ENCODE peak calls at places on chromosomes 3 and 15, in six cellular contexts. One of them, this sample, is unnamed.

GRCh38 chr15:94236638-94237037 is 5.3 kb downstream of the MCTP2 start:
- DNase-seq in activated T-helper 1 cell treated with anti-CD3 and anti-CD28 coated beads, Interleukin-2, amount 50 U/mL, for 16 hours: no peak
- DNase-seq in hypothalamus: no peak
- DNase-seq in activated CD4-positive, alpha-beta T cell treated with anti-CD3 and anti-CD28 coated beads for 24 hours: no peak
- DNase-seq in cerebellum: no peak
- DNase-seq in upper lobe of right lung: no peak
- DNase-seq in this sample: no peak

GRCh38 chr15:41568350-41569017 is 9.5 kb downstream of the TYRO3 start:
- DNase-seq in activated T-helper 1 cell treated with anti-CD3 and anti-CD28 coated beads, Interleukin-2, amount 50 U/mL, for 16 hours: no peak
- DNase-seq in hypothalamus: peak
- DNase-seq in activated CD4-positive, alpha-beta T cell treated with anti-CD3 and anti-CD28 coated beads for 24 hours: no peak
- DNase-seq in cerebellum: no peak
- DNase-seq in upper lobe of right lung: no peak
- DNase-seq in this sample: no peak

GRCh38 chr15:48462688-48463087 is 131.5 kb downstream of the DUT start:
- DNase-seq in activated T-helper 1 cell treated with anti-CD3 and anti-CD28 coated beads, Interleukin-2, amount 50 U/mL, for 16 hours: no peak
- DNase-seq in hypothalamus: no peak
- DNase-seq in activated CD4-positive, alpha-beta T cell treated with anti-CD3 and anti-CD28 coated beads for 24 hours: no peak
- DNase-seq in cerebellum: no peak
- DNase-seq in upper lobe of right lung: no peak
- DNase-seq in this sample: no peak

GRCh38 chr3:29057326-29057725 is 223.5 kb upstream of the RBMS3 start:
- DNase-seq in activated T-helper 1 cell treated with anti-CD3 and anti-CD28 coated beads, Interleukin-2, amount 50 U/mL, for 16 hours: no peak
- DNase-seq in hypothalamus: no peak
- DNase-seq in activated CD4-positive, alpha-beta T cell treated with anti-CD3 and anti-CD28 coated beads for 24 hours: no peak
- DNase-seq in cerebellum: no peak
- DNase-seq in upper lobe of right lung: no peak
- DNase-seq in this sample: no peak

GRCh38 chr15:100572362-100572983 is 29.5 kb downstream of the LINS1 start:
- DNase-seq in activated T-helper 1 cell treated with anti-CD3 and anti-CD28 coated beads, Interleukin-2, amount 50 U/mL, for 16 hours: no peak
- DNase-seq in hypothalamus: no peak
- DNase-seq in activated CD4-positive, alpha-beta T cell treated with anti-CD3 and anti-CD28 coated beads for 24 hours: no peak
- DNase-seq in cerebellum: peak
- DNase-seq in upper lobe of right lung: no peak
- DNase-seq in this sample: no peak

GRCh38 chr15:89539027-89539426 is 36.2 kb upstream of the TICRR start:
- DNase-seq in activated T-helper 1 cell treated with anti-CD3 and anti-CD28 coated beads, Interleukin-2, amount 50 U/mL, for 16 hours: no peak
- DNase-seq in hypothalamus: no peak
- DNase-seq in activated CD4-positive, alpha-beta T cell treated with anti-CD3 and anti-CD28 coated beads for 24 hours: no peak
- DNase-seq in cerebellum: no peak
- DNase-seq in upper lobe of right lung: no peak
- DNase-seq in this sample: no peak

GRCh38 chr3:73029321-73029796 is 32.1 kb upstream of the EBLN2 start:
- DNase-seq in activated T-helper 1 cell treated with anti-CD3 and anti-CD28 coated beads, Interleukin-2, amount 50 U/mL, for 16 hours: no peak
- DNase-seq in hypothalamus: no peak
- DNase-seq in activated CD4-positive, alpha-beta T cell treated with anti-CD3 and anti-CD28 coated beads for 24 hours: no peak
- DNase-seq in cerebellum: no peak
- DNase-seq in upper lobe of right lung: no peak
- DNase-seq in this sample: no peak

GRCh38 chr15:92306662-92307061 is 87.0 kb upstream of the ST8SIA2 start:
- DNase-seq in activated T-helper 1 cell treated with anti-CD3 and anti-CD28 coated beads, Interleukin-2, amount 50 U/mL, for 16 hours: no peak
- DNase-seq in hypothalamus: no peak
- DNase-seq in activated CD4-positive, alpha-beta T cell treated with anti-CD3 and anti-CD28 coated beads for 24 hours: no peak
- DNase-seq in cerebellum: no peak
- DNase-seq in upper lobe of right lung: no peak
- DNase-seq in this sample: no peak

GRCh38 chr3:15309662-15310335 is 22.6 kb downstream of the SH3BP5 start:
- DNase-seq in activated T-helper 1 cell treated with anti-CD3 and anti-CD28 coated beads, Interleukin-2, amount 50 U/mL, for 16 hours: no peak
- DNase-seq in hypothalamus: peak
- DNase-seq in activated CD4-positive, alpha-beta T cell treated with anti-CD3 and anti-CD28 coated beads for 24 hours: no peak
- DNase-seq in cerebellum: no peak
- DNase-seq in upper lobe of right lung: no peak
- DNase-seq in this sample: no peak

GRCh38 chr3:43341788-43342187 is 55.4 kb downstream of the SNRK start:
- DNase-seq in activated T-helper 1 cell treated with anti-CD3 and anti-CD28 coated beads, Interleukin-2, amount 50 U/mL, for 16 hours: no peak
- DNase-seq in hypothalamus: no peak
- DNase-seq in activated CD4-positive, alpha-beta T cell treated with anti-CD3 and anti-CD28 coated beads for 24 hours: no peak
- DNase-seq in cerebellum: no peak
- DNase-seq in upper lobe of right lung: no peak
- DNase-seq in this sample: no peak

GRCh38 chr3:131036986-131037385 is 10.3 kb downstream of the NEK11 start:
- DNase-seq in activated T-helper 1 cell treated with anti-CD3 and anti-CD28 coated beads, Interleukin-2, amount 50 U/mL, for 16 hours: no peak
- DNase-seq in hypothalamus: no peak
- DNase-seq in activated CD4-positive, alpha-beta T cell treated with anti-CD3 and anti-CD28 coated beads for 24 hours: no peak
- DNase-seq in cerebellum: no peak
- DNase-seq in upper lobe of right lung: no peak
- DNase-seq in this sample: no peak

GRCh38 chr15:66925721-66926120 is 139.7 kb upstream of the SMAD3 start:
- DNase-seq in activated T-helper 1 cell treated with anti-CD3 and anti-CD28 coated beads, Interleukin-2, amount 50 U/mL, for 16 hours: no peak
- DNase-seq in hypothalamus: no peak
- DNase-seq in activated CD4-positive, alpha-beta T cell treated with anti-CD3 and anti-CD28 coated beads for 24 hours: no peak
- DNase-seq in cerebellum: no peak
- DNase-seq in upper lobe of right lung: no peak
- DNase-seq in this sample: no peak

GRCh38 chr3:41893977-41894376 is 67.9 kb downstream of the ULK4 start:
- DNase-seq in activated T-helper 1 cell treated with anti-CD3 and anti-CD28 coated beads, Interleukin-2, amount 50 U/mL, for 16 hours: no peak
- DNase-seq in hypothalamus: no peak
- DNase-seq in activated CD4-positive, alpha-beta T cell treated with anti-CD3 and anti-CD28 coated beads for 24 hours: no peak
- DNase-seq in cerebellum: peak
- DNase-seq in upper lobe of right lung: no peak
- DNase-seq in this sample: no peak

GRCh38 chr15:80404057-80404718 is at the start of gene ARNT2:
- DNase-seq in activated T-helper 1 cell treated with anti-CD3 and anti-CD28 coated beads, Interleukin-2, amount 50 U/mL, for 16 hours: no peak
- DNase-seq in hypothalamus: peak
- DNase-seq in activated CD4-positive, alpha-beta T cell treated with anti-CD3 and anti-CD28 coated beads for 24 hours: no peak
- DNase-seq in cerebellum: peak
- DNase-seq in upper lobe of right lung: peak
- DNase-seq in this sample: peak

GRCh38 chr3:59313365-59313764 is 263.5 kb upstream of the CFAP20DC start:
- DNase-seq in activated T-helper 1 cell treated with anti-CD3 and anti-CD28 coated beads, Interleukin-2, amount 50 U/mL, for 16 hours: no peak
- DNase-seq in hypothalamus: no peak
- DNase-seq in activated CD4-positive, alpha-beta T cell treated with anti-CD3 and anti-CD28 coated beads for 24 hours: peak
- DNase-seq in cerebellum: no peak
- DNase-seq in upper lobe of right lung: peak
- DNase-seq in this sample: peak

GRCh38 chr3:8996681-8997121 is 33.4 kb upstream of the RAD18 start:
- DNase-seq in activated T-helper 1 cell treated with anti-CD3 and anti-CD28 coated beads, Interleukin-2, amount 50 U/mL, for 16 hours: no peak
- DNase-seq in hypothalamus: peak
- DNase-seq in activated CD4-positive, alpha-beta T cell treated with anti-CD3 and anti-CD28 coated beads for 24 hours: no peak
- DNase-seq in cerebellum: peak
- DNase-seq in upper lobe of right lung: no peak
- DNase-seq in this sample: no peak

GRCh38 chr3:153313307-153313945 is 151.4 kb downstream of the RAP2B start:
- DNase-seq in activated T-helper 1 cell treated with anti-CD3 and anti-CD28 coated beads, Interleukin-2, amount 50 U/mL, for 16 hours: no peak
- DNase-seq in hypothalamus: no peak
- DNase-seq in activated CD4-positive, alpha-beta T cell treated with anti-CD3 and anti-CD28 coated beads for 24 hours: no peak
- DNase-seq in cerebellum: no peak
- DNase-seq in upper lobe of right lung: no peak
- DNase-seq in this sample: no peak

GRCh38 chr15:48190932-48191573 is 412 bp upstream of the CTXN2 start:
- DNase-seq in activated T-helper 1 cell treated with anti-CD3 and anti-CD28 coated beads, Interleukin-2, amount 50 U/mL, for 16 hours: no peak
- DNase-seq in hypothalamus: peak
- DNase-seq in activated CD4-positive, alpha-beta T cell treated with anti-CD3 and anti-CD28 coated beads for 24 hours: peak
- DNase-seq in cerebellum: peak
- DNase-seq in upper lobe of right lung: peak
- DNase-seq in this sample: no peak

GRCh38 chr15:43872416-43873020 is 45.7 kb downstream of the WDR76 start:
- DNase-seq in activated T-helper 1 cell treated with anti-CD3 and anti-CD28 coated beads, Interleukin-2, amount 50 U/mL, for 16 hours: no peak
- DNase-seq in hypothalamus: peak
- DNase-seq in activated CD4-positive, alpha-beta T cell treated with anti-CD3 and anti-CD28 coated beads for 24 hours: no peak
- DNase-seq in cerebellum: peak
- DNase-seq in upper lobe of right lung: no peak
- DNase-seq in this sample: no peak

GRCh38 chr3:67605377-67605776 is 49.0 kb downstream of the SUCLG2 start:
- DNase-seq in activated T-helper 1 cell treated with anti-CD3 and anti-CD28 coated beads, Interleukin-2, amount 50 U/mL, for 16 hours: no peak
- DNase-seq in hypothalamus: no peak
- DNase-seq in activated CD4-positive, alpha-beta T cell treated with anti-CD3 and anti-CD28 coated beads for 24 hours: no peak
- DNase-seq in cerebellum: no peak
- DNase-seq in upper lobe of right lung: no peak
- DNase-seq in this sample: no peak

GRCh38 chr3:34351857-34352545 is 553.6 kb downstream of the PDCD6IP start:
- DNase-seq in activated T-helper 1 cell treated with anti-CD3 and anti-CD28 coated beads, Interleukin-2, amount 50 U/mL, for 16 hours: no peak
- DNase-seq in hypothalamus: no peak
- DNase-seq in activated CD4-positive, alpha-beta T cell treated with anti-CD3 and anti-CD28 coated beads for 24 hours: no peak
- DNase-seq in cerebellum: no peak
- DNase-seq in upper lobe of right lung: no peak
- DNase-seq in this sample: no peak

GRCh38 chr3:104460477-104461406 is 906.0 kb upstream of the ALCAM start:
- DNase-seq in activated T-helper 1 cell treated with anti-CD3 and anti-CD28 coated beads, Interleukin-2, amount 50 U/mL, for 16 hours: no peak
- DNase-seq in hypothalamus: no peak
- DNase-seq in activated CD4-positive, alpha-beta T cell treated with anti-CD3 and anti-CD28 coated beads for 24 hours: no peak
- DNase-seq in cerebellum: no peak
- DNase-seq in upper lobe of right lung: no peak
- DNase-seq in this sample: no peak

GRCh38 chr3:40191850-40192448 is 117.6 kb upstream of the EIF1B start:
- DNase-seq in activated T-helper 1 cell treated with anti-CD3 and anti-CD28 coated beads, Interleukin-2, amount 50 U/mL, for 16 hours: peak
- DNase-seq in hypothalamus: peak
- DNase-seq in activated CD4-positive, alpha-beta T cell treated with anti-CD3 and anti-CD28 coated beads for 24 hours: peak
- DNase-seq in cerebellum: peak
- DNase-seq in upper lobe of right lung: no peak
- DNase-seq in this sample: no peak

GRCh38 chr3:160296591-160296990 is 71.4 kb downstream of the C3orf80 start:
- DNase-seq in activated T-helper 1 cell treated with anti-CD3 and anti-CD28 coated beads, Interleukin-2, amount 50 U/mL, for 16 hours: no peak
- DNase-seq in hypothalamus: no peak
- DNase-seq in activated CD4-positive, alpha-beta T cell treated with anti-CD3 and anti-CD28 coated beads for 24 hours: no peak
- DNase-seq in cerebellum: no peak
- DNase-seq in upper lobe of right lung: no peak
- DNase-seq in this sample: no peak

GRCh38 chr3:134387293-134387692 is 13.0 kb upstream of the AMOTL2 start:
- DNase-seq in activated T-helper 1 cell treated with anti-CD3 and anti-CD28 coated beads, Interleukin-2, amount 50 U/mL, for 16 hours: no peak
- DNase-seq in hypothalamus: no peak
- DNase-seq in activated CD4-positive, alpha-beta T cell treated with anti-CD3 and anti-CD28 coated beads for 24 hours: no peak
- DNase-seq in cerebellum: no peak
- DNase-seq in upper lobe of right lung: no peak
- DNase-seq in this sample: no peak

GRCh38 chr3:64343692-64344440 is 118.6 kb upstream of the PRICKLE2 start:
- DNase-seq in activated T-helper 1 cell treated with anti-CD3 and anti-CD28 coated beads, Interleukin-2, amount 50 U/mL, for 16 hours: no peak
- DNase-seq in hypothalamus: no peak
- DNase-seq in activated CD4-positive, alpha-beta T cell treated with anti-CD3 and anti-CD28 coated beads for 24 hours: no peak
- DNase-seq in cerebellum: no peak
- DNase-seq in upper lobe of right lung: no peak
- DNase-seq in this sample: no peak

GRCh38 chr15:37134699-37135131 is 34.4 kb upstream of the MEIS2 start:
- DNase-seq in activated T-helper 1 cell treated with anti-CD3 and anti-CD28 coated beads, Interleukin-2, amount 50 U/mL, for 16 hours: no peak
- DNase-seq in hypothalamus: no peak
- DNase-seq in activated CD4-positive, alpha-beta T cell treated with anti-CD3 and anti-CD28 coated beads for 24 hours: no peak
- DNase-seq in cerebellum: peak
- DNase-seq in upper lobe of right lung: no peak
- DNase-seq in this sample: no peak

GRCh38 chr3:106826861-106827311 is 550.4 kb upstream of the CCDC54 start:
- DNase-seq in activated T-helper 1 cell treated with anti-CD3 and anti-CD28 coated beads, Interleukin-2, amount 50 U/mL, for 16 hours: no peak
- DNase-seq in hypothalamus: no peak
- DNase-seq in activated CD4-positive, alpha-beta T cell treated with anti-CD3 and anti-CD28 coated beads for 24 hours: no peak
- DNase-seq in cerebellum: no peak
- DNase-seq in upper lobe of right lung: no peak
- DNase-seq in this sample: no peak